ENCODE peak calls at places on chromosomes 5 and 9, in ten cellular contexts. One of them, this sample, is unnamed.

GRCh38 chr9:68793605-68794343 is 88.7 kb downstream of the PIP5K1B start:
- DNase-seq in dorsolateral prefrontal cortex: no peak
- DNase-seq in AG04450: no peak
- DNase-seq in uterus: no peak
- DNase-seq in endodermal cell: no peak
- DNase-seq in pancreas: no peak
- DNase-seq in breast epithelium: no peak
- DNase-seq in esophagus squamous epithelium: no peak
- DNase-seq in heart right ventricle: no peak
- DNase-seq in ovary: no peak
- DNase-seq in this sample: no peak

GRCh38 chr5:120298981-120299380 is 165.1 kb upstream of the PRR16 start:
- DNase-seq in endodermal cell: no peak
- DNase-seq in dorsolateral prefrontal cortex: no peak
- DNase-seq in AG04450: no peak
- DNase-seq in pancreas: no peak
- DNase-seq in esophagus squamous epithelium: no peak
- DNase-seq in uterus: no peak
- DNase-seq in breast epithelium: no peak
- DNase-seq in heart right ventricle: no peak
- DNase-seq in ovary: no peak
- DNase-seq in this sample: no peak

GRCh38 chr9:8955315-8955714 is 1155.7 kb upstream of the DMAC1 start:
- DNase-seq in AG04450: no peak
- DNase-seq in breast epithelium: no peak
- DNase-seq in ovary: no peak
- DNase-seq in esophagus squamous epithelium: no peak
- DNase-seq in endodermal cell: no peak
- DNase-seq in uterus: no peak
- DNase-seq in pancreas: no peak
- DNase-seq in dorsolateral prefrontal cortex: no peak
- DNase-seq in heart right ventricle: no peak
- DNase-seq in this sample: no peak

GRCh38 chr5:69206528-69207190 is 17.3 kb downstream of the CENPH start:
- DNase-seq in dorsolateral prefrontal cortex: no peak
- DNase-seq in ovary: no peak
- DNase-seq in pancreas: no peak
- DNase-seq in heart right ventricle: no peak
- DNase-seq in esophagus squamous epithelium: no peak
- DNase-seq in breast epithelium: no peak
- DNase-seq in endodermal cell: no peak
- DNase-seq in AG04450: no peak
- DNase-seq in uterus: no peak
- DNase-seq in this sample: no peak

GRCh38 chr5:136364307-136364706 is 1.0 kb downstream of the TRPC7 start:
- DNase-seq in heart right ventricle: no peak
- DNase-seq in AG04450: no peak
- DNase-seq in breast epithelium: no peak
- DNase-seq in endodermal cell: no peak
- DNase-seq in pancreas: no peak
- DNase-seq in esophagus squamous epithelium: no peak
- DNase-seq in uterus: no peak
- DNase-seq in ovary: no peak
- DNase-seq in dorsolateral prefrontal cortex: no peak
- DNase-seq in this sample: no peak

GRCh38 chr9:137320555-137321384 is 18.7 kb upstream of the NRARP start:
- DNase-seq in AG04450: no peak
- DNase-seq in heart right ventricle: no peak
- DNase-seq in esophagus squamous epithelium: no peak
- DNase-seq in endodermal cell: peak; percentile 73
- DNase-seq in uterus: no peak
- DNase-seq in pancreas: peak; percentile 35
- DNase-seq in dorsolateral prefrontal cortex: peak; percentile 24
- DNase-seq in breast epithelium: no peak
- DNase-seq in ovary: no peak
- DNase-seq in this sample: no peak

GRCh38 chr5:159353661-159354252 is 23.5 kb upstream of the IL12B start:
- DNase-seq in dorsolateral prefrontal cortex: no peak
- DNase-seq in endodermal cell: no peak
- DNase-seq in uterus: no peak
- DNase-seq in heart right ventricle: no peak
- DNase-seq in esophagus squamous epithelium: no peak
- DNase-seq in AG04450: no peak
- DNase-seq in pancreas: no peak
- DNase-seq in breast epithelium: no peak
- DNase-seq in ovary: no peak
- DNase-seq in this sample: no peak

GRCh38 chr9:134782921-134783698 is 97.5 kb upstream of the FCN2 start:
- DNase-seq in dorsolateral prefrontal cortex: no peak
- DNase-seq in heart right ventricle: no peak
- DNase-seq in breast epithelium: no peak
- DNase-seq in esophagus squamous epithelium: no peak
- DNase-seq in pancreas: no peak
- DNase-seq in AG04450: no peak
- DNase-seq in endodermal cell: no peak
- DNase-seq in uterus: no peak
- DNase-seq in ovary: no peak
- DNase-seq in this sample: no peak

GRCh38 chr9:36911037-36911436 is 123.0 kb downstream of the PAX5 start:
- DNase-seq in AG04450: no peak
- DNase-seq in endodermal cell: peak; percentile 38
- DNase-seq in esophagus squamous epithelium: no peak
- DNase-seq in heart right ventricle: no peak
- DNase-seq in dorsolateral prefrontal cortex: no peak
- DNase-seq in breast epithelium: no peak
- DNase-seq in pancreas: no peak
- DNase-seq in uterus: no peak
- DNase-seq in ovary: no peak
- DNase-seq in this sample: no peak

GRCh38 chr9:36911601-36912412 is 122.3 kb downstream of the PAX5 start:
- DNase-seq in uterus: no peak
- DNase-seq in endodermal cell: peak; percentile 23
- DNase-seq in dorsolateral prefrontal cortex: no peak
- DNase-seq in heart right ventricle: no peak
- DNase-seq in AG04450: no peak
- DNase-seq in esophagus squamous epithelium: no peak
- DNase-seq in breast epithelium: no peak
- DNase-seq in ovary: no peak
- DNase-seq in pancreas: no peak
- DNase-seq in this sample: no peak

GRCh38 chr9:36914212-36914577 is 119.9 kb downstream of the PAX5 start:
- DNase-seq in uterus: no peak
- DNase-seq in ovary: no peak
- DNase-seq in pancreas: no peak
- DNase-seq in heart right ventricle: no peak
- DNase-seq in AG04450: no peak
- DNase-seq in breast epithelium: no peak
- DNase-seq in dorsolateral prefrontal cortex: no peak
- DNase-seq in esophagus squamous epithelium: no peak
- DNase-seq in endodermal cell: no peak
- DNase-seq in this sample: no peak

GRCh38 chr9:36912620-36913019 is 121.4 kb downstream of the PAX5 start:
- DNase-seq in AG04450: no peak
- DNase-seq in esophagus squamous epithelium: no peak
- DNase-seq in ovary: no peak
- DNase-seq in heart right ventricle: no peak
- DNase-seq in endodermal cell: no peak
- DNase-seq in pancreas: no peak
- DNase-seq in uterus: no peak
- DNase-seq in breast epithelium: no peak
- DNase-seq in dorsolateral prefrontal cortex: no peak
- DNase-seq in this sample: no peak

GRCh38 chr9:36913393-36914211 is 120.5 kb downstream of the PAX5 start:
- DNase-seq in ovary: no peak
- DNase-seq in dorsolateral prefrontal cortex: no peak
- DNase-seq in uterus: no peak
- DNase-seq in endodermal cell: peak; percentile 61
- DNase-seq in esophagus squamous epithelium: no peak
- DNase-seq in pancreas: no peak
- DNase-seq in breast epithelium: no peak
- DNase-seq in AG04450: no peak
- DNase-seq in heart right ventricle: no peak
- DNase-seq in this sample: no peak
- TF ChIP-seq CTCF in ovary: no peak
- TF ChIP-seq CTCF in dorsolateral prefrontal cortex: no peak
- TF ChIP-seq CTCF in uterus: no peak
- TF ChIP-seq CTCF in endodermal cell: peak; percentile 70
- TF ChIP-seq CTCF in esophagus squamous epithelium: no peak
- TF ChIP-seq CTCF in pancreas: no peak
- TF ChIP-seq CTCF in breast epithelium: no peak
- TF ChIP-seq CTCF in AG04450: no peak
- TF ChIP-seq CTCF in heart right ventricle: no peak
- TF ChIP-seq CTCF in this sample: no peak

DNA sequence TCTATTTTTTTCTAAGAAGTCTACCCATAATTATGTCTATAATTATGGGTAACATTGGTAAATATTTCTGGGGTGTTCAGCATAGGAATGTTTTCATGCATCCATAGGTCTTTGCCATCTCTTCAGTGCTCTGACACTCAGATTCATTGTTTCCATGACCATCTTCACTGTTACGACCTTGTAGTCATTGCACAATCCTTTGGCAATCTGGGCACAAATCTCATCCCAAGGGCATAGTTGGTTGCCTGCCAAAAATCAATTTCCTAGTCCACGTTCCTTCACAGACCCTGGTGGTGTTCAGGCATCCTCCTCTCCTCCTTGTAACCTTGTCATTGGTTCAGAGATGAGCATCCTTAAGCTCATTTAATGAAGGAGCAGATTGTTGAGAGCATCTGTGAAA is 1400.7 kb downstream of the CDH12 start:
- DNase-seq in pancreas: no peak
- DNase-seq in uterus: no peak
- DNase-seq in dorsolateral prefrontal cortex: no peak
- DNase-seq in heart right ventricle: no peak
- DNase-seq in endodermal cell: no peak
- DNase-seq in ovary: no peak
- DNase-seq in breast epithelium: no peak
- DNase-seq in esophagus squamous epithelium: no peak
- DNase-seq in AG04450: no peak
- DNase-seq in this sample: no peak
- H3K27me3 ChIP-seq in pancreas: no peaks in the 10 kb centered on the region
- H3K27me3 ChIP-seq in uterus: no peaks in the 10 kb centered on the region
- H3K27me3 ChIP-seq in dorsolateral prefrontal cortex: no peaks in the 10 kb centered on the region
- H3K27me3 ChIP-seq in heart right ventricle: no peaks in the 10 kb centered on the region
- H3K27me3 ChIP-seq in endodermal cell: no peaks in the 10 kb centered on the region
- H3K27me3 ChIP-seq in ovary: no peaks in the 10 kb centered on the region
- H3K27me3 ChIP-seq in breast epithelium: no peaks in the 10 kb centered on the region
- H3K27me3 ChIP-seq in esophagus squamous epithelium: no peaks in the 10 kb centered on the region
- H3K27me3 ChIP-seq in AG04450: no peaks in the 10 kb centered on the region
- H3K27me3 ChIP-seq in this sample: no peaks in the 10 kb centered on the region

GRCh38 chr5:167839065-167839464 is 452.4 kb upstream of the WWC1 start:
- DNase-seq in breast epithelium: no peak
- DNase-seq in endodermal cell: peak; percentile 18
- DNase-seq in dorsolateral prefrontal cortex: no peak
- DNase-seq in AG04450: no peak
- DNase-seq in ovary: no peak
- DNase-seq in heart right ventricle: no peak
- DNase-seq in esophagus squamous epithelium: no peak
- DNase-seq in pancreas: no peak
- DNase-seq in uterus: no peak
- DNase-seq in this sample: no peak

GRCh38 chr5:167845952-167846351 is 445.5 kb upstream of the WWC1 start:
- DNase-seq in breast epithelium: no peak
- DNase-seq in endodermal cell: peak; percentile 74
- DNase-seq in pancreas: no peak
- DNase-seq in ovary: no peak
- DNase-seq in esophagus squamous epithelium: no peak
- DNase-seq in AG04450: no peak
- DNase-seq in dorsolateral prefrontal cortex: no peak
- DNase-seq in uterus: no peak
- DNase-seq in heart right ventricle: no peak
- DNase-seq in this sample: no peak

GRCh38 chr5:167837127-167837526 is 454.3 kb upstream of the WWC1 start:
- DNase-seq in endodermal cell: no peak
- DNase-seq in heart right ventricle: no peak
- DNase-seq in AG04450: no peak
- DNase-seq in ovary: no peak
- DNase-seq in esophagus squamous epithelium: no peak
- DNase-seq in dorsolateral prefrontal cortex: no peak
- DNase-seq in pancreas: no peak
- DNase-seq in uterus: no peak
- DNase-seq in breast epithelium: no peak
- DNase-seq in this sample: no peak

GRCh38 chr5:167844173-167844572 is 447.3 kb upstream of the WWC1 start:
- DNase-seq in heart right ventricle: no peak
- DNase-seq in endodermal cell: no peak
- DNase-seq in AG04450: no peak
- DNase-seq in dorsolateral prefrontal cortex: no peak
- DNase-seq in breast epithelium: no peak
- DNase-seq in esophagus squamous epithelium: no peak
- DNase-seq in pancreas: no peak
- DNase-seq in uterus: no peak
- DNase-seq in ovary: no peak
- DNase-seq in this sample: no peak

GRCh38 chr5:167840736-167841135 is 450.7 kb upstream of the WWC1 start:
- DNase-seq in esophagus squamous epithelium: no peak
- DNase-seq in breast epithelium: no peak
- DNase-seq in dorsolateral prefrontal cortex: no peak
- DNase-seq in heart right ventricle: no peak
- DNase-seq in ovary: no peak
- DNase-seq in pancreas: no peak
- DNase-seq in AG04450: no peak
- DNase-seq in uterus: no peak
- DNase-seq in endodermal cell: no peak
- DNase-seq in this sample: no peak
- TF ChIP-seq CTCF in esophagus squamous epithelium: no peak
- TF ChIP-seq CTCF in breast epithelium: no peak
- TF ChIP-seq CTCF in dorsolateral prefrontal cortex: no peak
- TF ChIP-seq CTCF in heart right ventricle: no peak
- TF ChIP-seq CTCF in ovary: no peak
- TF ChIP-seq CTCF in pancreas: no peak
- TF ChIP-seq CTCF in AG04450: no peak
- TF ChIP-seq CTCF in uterus: no peak
- TF ChIP-seq CTCF in endodermal cell: no peak
- TF ChIP-seq CTCF in this sample: no peak

GRCh38 chr5:10519729-10520128 is 44.1 kb upstream of the ANKRD33B start:
- DNase-seq in pancreas: no peak
- DNase-seq in heart right ventricle: no peak
- DNase-seq in endodermal cell: no peak
- DNase-seq in esophagus squamous epithelium: no peak
- DNase-seq in AG04450: no peak
- DNase-seq in ovary: no peak
- DNase-seq in dorsolateral prefrontal cortex: no peak
- DNase-seq in uterus: no peak
- DNase-seq in breast epithelium: no peak
- DNase-seq in this sample: no peak

GRCh38 chr5:10520716-10521115 is 43.2 kb upstream of the ANKRD33B start:
- DNase-seq in dorsolateral prefrontal cortex: no peak
- DNase-seq in uterus: no peak
- DNase-seq in heart right ventricle: no peak
- DNase-seq in ovary: no peak
- DNase-seq in esophagus squamous epithelium: no peak
- DNase-seq in endodermal cell: no peak
- DNase-seq in AG04450: no peak
- DNase-seq in pancreas: no peak
- DNase-seq in breast epithelium: no peak
- DNase-seq in this sample: no peak

GRCh38 chr5:10521466-10522223 is 42.2 kb upstream of the ANKRD33B start:
- DNase-seq in ovary: no peak
- DNase-seq in esophagus squamous epithelium: no peak
- DNase-seq in breast epithelium: no peak
- DNase-seq in pancreas: no peak
- DNase-seq in uterus: no peak
- DNase-seq in endodermal cell: peak; percentile 84
- DNase-seq in AG04450: no peak
- DNase-seq in dorsolateral prefrontal cortex: peak; percentile 18
- DNase-seq in heart right ventricle: no peak
- DNase-seq in this sample: no peak

GRCh38 chr5:10515492-10515891 is 48.4 kb upstream of the ANKRD33B start:
- DNase-seq in heart right ventricle: no peak
- DNase-seq in ovary: no peak
- DNase-seq in AG04450: no peak
- DNase-seq in endodermal cell: no peak
- DNase-seq in uterus: no peak
- DNase-seq in breast epithelium: no peak
- DNase-seq in pancreas: no peak
- DNase-seq in dorsolateral prefrontal cortex: no peak
- DNase-seq in esophagus squamous epithelium: no peak
- DNase-seq in this sample: no peak

GRCh38 chr5:10518352-10518751 is 45.5 kb upstream of the ANKRD33B start:
- DNase-seq in esophagus squamous epithelium: no peak
- DNase-seq in dorsolateral prefrontal cortex: no peak
- DNase-seq in heart right ventricle: no peak
- DNase-seq in breast epithelium: no peak
- DNase-seq in ovary: no peak
- DNase-seq in pancreas: no peak
- DNase-seq in uterus: no peak
- DNase-seq in endodermal cell: no peak
- DNase-seq in AG04450: no peak
- DNase-seq in this sample: no peak
- H3K27me3 ChIP-seq in esophagus squamous epithelium: no peaks in the 10 kb centered on the region
- H3K27me3 ChIP-seq in dorsolateral prefrontal cortex: no peaks in the 10 kb centered on the region
- H3K27me3 ChIP-seq in heart right ventricle: no peaks in the 10 kb centered on the region
- H3K27me3 ChIP-seq in breast epithelium: no peaks in the 10 kb centered on the region
- H3K27me3 ChIP-seq in ovary: no peaks in the 10 kb centered on the region
- H3K27me3 ChIP-seq in pancreas: no peaks in the 10 kb centered on the region
- H3K27me3 ChIP-seq in uterus: no peaks in the 10 kb centered on the region
- H3K27me3 ChIP-seq in endodermal cell: no peaks in the 10 kb centered on the region
- H3K27me3 ChIP-seq in AG04450: no peaks in the 10 kb centered on the region
- H3K27me3 ChIP-seq in this sample: no peaks in the 10 kb centered on the region

This sample was measured in esophagus muscularis mucosa.